ENCODE peak calls at places on chromosomes 16 and 17, in seven cellular contexts. Z is T-cell; J is T-helper 9 cell; Y is activated CD4-positive, alpha-beta memory T cell treated with anti-CD3 and anti-CD28 coated beads, Interleukin-2, amount 10 ng/mL, durations not matched to agents 7 days and 5 days; S is activated effector memory CD4-positive, alpha-beta T cell treated with anti-CD3 and anti-CD28 coated beads, Interleukin-2, amount 50 U/mL, for 16 hours; K is iris pigment epithelial cell; Q is transverse colon. L is an unnamed sample.

GRCh38 chr16:27378871-27379580 is 22.9 kb upstream of the IL21R start:
- DNase-seq in Z (peak; percentile 45), J (no peak), Y (peak; percentile 28), S (peak; percentile 54), K (peak; percentile 45), Q (no peak), L (no peak)

GRCh38 chr17:67385122-67385988 is 8.3 kb downstream of the PITPNC1 start:
- DNase-seq in Z (no peak), J (no peak), Y (no peak), S (peak; percentile 31), K (no peak), Q (no peak), L (no peak)

GRCh38 chr17:75720656-75721462 is at the start of gene ITGB4:
- DNase-seq in Z (peak; percentile 64), J (peak; percentile 58), Y (peak; percentile 64), S (peak; percentile 86), K (no peak), Q (peak; percentile 91), L (peak; percentile 80)

GRCh38 chr17:39018267-39019134 is 51.3 kb upstream of the FBXO47 start:
- DNase-seq in Z (no peak), J (no peak), Y (no peak), S (no peak), K (peak; percentile 29), Q (no peak), L (no peak)

GRCh38 chr16:3215601-3216262 is 19.2 kb downstream of the ZNF200 start:
- DNase-seq in Z (no peak), J (no peak), Y (no peak), S (peak; percentile 63), K (no peak), Q (no peak), L (no peak)

GRCh38 chr17:60229189-60229802 is 79.5 kb downstream of the CA4 start:
- DNase-seq in Z (no peak), J (no peak), Y (no peak), S (no peak), K (peak; percentile 59), Q (no peak), L (no peak)

GRCh38 chr16:77335652-77336234 is 99.1 kb downstream of the ADAMTS18 start:
- DNase-seq in Z (no peak), J (no peak), Y (no peak), S (no peak), K (no peak), Q (no peak), L (no peak)

GRCh38 chr16:24511801-24512200 is 27.6 kb upstream of the RBBP6 start:
- DNase-seq in Z (no peak), J (no peak), Y (no peak), S (no peak), K (no peak), Q (no peak), L (no peak)

GRCh38 chr17:29881256-29881655 is 48.8 kb downstream of the SSH2 start:
- DNase-seq in Z (no peak), J (no peak), Y (no peak), S (no peak), K (no peak), Q (no peak), L (no peak)

GRCh38 chr17:34580685-34581445 is 1.5 kb downstream of the TMEM132E start:
- DNase-seq in Z (no peak), J (no peak), Y (no peak), S (no peak), K (no peak), Q (no peak), L (peak; percentile 74)

GRCh38 chr17:74852237-74853047 is 7.2 kb downstream of the GRIN2C start:
- DNase-seq in Z (peak; percentile 68), J (peak; percentile 32), Y (peak; percentile 62), S (peak; percentile 87), K (peak; percentile 27), Q (peak; percentile 27), L (peak; percentile 91)

GRCh38 chr17:13601776-13602551 is at the start of gene HS3ST3A1:
- DNase-seq in Z (no peak), J (no peak), Y (peak; percentile 16), S (no peak), K (peak; percentile 92), Q (peak; percentile 15), L (peak; percentile 96)

GRCh38 chr17:78644259-78644658 is 67.1 kb upstream of the DNAH17 start:
- DNase-seq in Z (no peak), J (no peak), Y (no peak), S (no peak), K (no peak), Q (no peak), L (no peak)

GRCh38 chr16:70735141-70735979 is 49.5 kb upstream of the MTSS2 start:
- DNase-seq in Z (no peak), J (no peak), Y (no peak), S (no peak), K (peak; percentile 59), Q (no peak), L (no peak)

GRCh38 chr17:69466905-69467630 is 52.6 kb downstream of the MAP2K6 start:
- DNase-seq in Z (no peak), J (no peak), Y (no peak), S (no peak), K (peak; percentile 47), Q (no peak), L (no peak)

GRCh38 chr17:72407336-72408121 is 286.7 kb downstream of the SOX9 start:
- DNase-seq in Z (no peak), J (no peak), Y (no peak), S (no peak), K (peak; percentile 95), Q (peak; percentile 77), L (no peak)

GRCh38 chr16:58366247-58367031 is 25.8 kb upstream of the GINS3 start:
- DNase-seq in Z (no peak), J (no peak), Y (no peak), S (no peak), K (peak; percentile 21), Q (no peak), L (no peak)

GRCh38 chr16:14050297-14051027 is 20.7 kb upstream of the MRTFB start:
- DNase-seq in Z (no peak), J (no peak), Y (no peak), S (no peak), K (peak; percentile 6), Q (no peak), L (no peak)

GRCh38 chr17:15465045-15465701 is 2.2 kb downstream of the CDRT4 start:
- DNase-seq in Z (no peak), J (no peak), Y (no peak), S (no peak), K (no peak), Q (no peak), L (no peak)

GRCh38 chr17:76497979-76498885 is 3.0 kb downstream of the RHBDF2 start:
- DNase-seq in Z (no peak), J (no peak), Y (no peak), S (no peak), K (peak; percentile 93), Q (peak; percentile 60), L (peak; percentile 85)

GRCh38 chr17:31319253-31319661 is 2.2 kb downstream of the EVI2A start:
- DNase-seq in Z (no peak), J (no peak), Y (no peak), S (no peak), K (no peak), Q (no peak), L (no peak)

GRCh38 chr17:79838541-79839274 is 532 bp downstream of the CBX4 start:
- DNase-seq in Z (peak; percentile 64), J (peak; percentile 39), Y (peak; percentile 65), S (peak; percentile 83), K (peak; percentile 69), Q (peak; percentile 63), L (peak; percentile 86)

GRCh38 chr17:40598021-40598927 is 33.0 kb upstream of the CCR7 start:
- DNase-seq in Z (peak; percentile 74), J (no peak), Y (peak; percentile 61), S (peak; percentile 93), K (no peak), Q (no peak), L (no peak)

GRCh38 chr16:50821586-50821985 is 79.7 kb downstream of the CYLD start:
- DNase-seq in Z (no peak), J (no peak), Y (no peak), S (no peak), K (no peak), Q (no peak), L (peak; percentile 26)

L was measured in ecto neural progenitor cell.